ENCODE peak calls at places on chromosomes 11 and 22, in five cellular contexts. One of them, this sample, is unnamed.

GRCh38 chr22:32080904-32081303 is 37.8 kb downstream of the SLC5A1 start:
- DNase-seq in colonic mucosa: peak
- DNase-seq in substantia nigra: no peak
- DNase-seq in tibial nerve: no peak
- DNase-seq in pancreas: no peak
- DNase-seq in this sample: no peak

GRCh38 chr11:61486779-61487178 is 21.8 kb upstream of the LRRC10B start:
- DNase-seq in substantia nigra: no peak
- DNase-seq in pancreas: no peak
- DNase-seq in tibial nerve: no peak
- DNase-seq in colonic mucosa: no peak
- DNase-seq in this sample: no peak

GRCh38 chr22:37632174-37633081 is 7.0 kb upstream of the SH3BP1 start:
- DNase-seq in tibial nerve: no peak
- DNase-seq in pancreas: no peak
- DNase-seq in colonic mucosa: no peak
- DNase-seq in substantia nigra: no peak
- DNase-seq in this sample: no peak

GRCh38 chr22:26494506-26494905 is 10.8 kb downstream of the SRRD start:
- DNase-seq in tibial nerve: no peak
- DNase-seq in substantia nigra: no peak
- DNase-seq in colonic mucosa: no peak
- DNase-seq in pancreas: no peak
- DNase-seq in this sample: no peak

GRCh38 chr11:128549256-128549944 is 38.0 kb downstream of the ETS1 start:
- DNase-seq in substantia nigra: no peak
- DNase-seq in pancreas: peak
- DNase-seq in colonic mucosa: no peak
- DNase-seq in tibial nerve: peak
- DNase-seq in this sample: no peak

GRCh38 chr11:19597194-19597593 is 115.4 kb upstream of the NAV2 start:
- DNase-seq in colonic mucosa: no peak
- DNase-seq in substantia nigra: no peak
- DNase-seq in tibial nerve: no peak
- DNase-seq in pancreas: no peak
- DNase-seq in this sample: no peak

GRCh38 chr11:35364101-35364780 is 55.1 kb downstream of the SLC1A2 start:
- DNase-seq in pancreas: peak
- DNase-seq in tibial nerve: peak
- DNase-seq in colonic mucosa: peak
- DNase-seq in substantia nigra: peak
- DNase-seq in this sample: no peak

GRCh38 chr11:108854366-108854765 is 189.5 kb downstream of the DDX10 start:
- DNase-seq in substantia nigra: no peak
- DNase-seq in colonic mucosa: no peak
- DNase-seq in tibial nerve: no peak
- DNase-seq in pancreas: no peak
- DNase-seq in this sample: no peak

GRCh38 chr22:29306175-29306829 is at the start of gene GAS2L1:
- DNase-seq in colonic mucosa: peak
- DNase-seq in substantia nigra: peak
- DNase-seq in tibial nerve: peak
- DNase-seq in pancreas: peak
- DNase-seq in this sample: peak

GRCh38 chr11:59158206-59159068 is 13.5 kb upstream of the DTX4 start:
- DNase-seq in pancreas: no peak
- DNase-seq in tibial nerve: peak
- DNase-seq in substantia nigra: no peak
- DNase-seq in colonic mucosa: peak
- DNase-seq in this sample: peak

GRCh38 chr22:44046485-44047141 is 22.5 kb downstream of the PARVB start:
- DNase-seq in colonic mucosa: no peak
- DNase-seq in pancreas: no peak
- DNase-seq in tibial nerve: no peak
- DNase-seq in substantia nigra: no peak
- DNase-seq in this sample: no peak

GRCh38 chr22:22030493-22031182 is 48.1 kb upstream of the TOP3B start:
- DNase-seq in pancreas: no peak
- DNase-seq in colonic mucosa: no peak
- DNase-seq in substantia nigra: no peak
- DNase-seq in tibial nerve: peak
- DNase-seq in this sample: no peak

GRCh38 chr11:113529606-113530005 is 54.4 kb upstream of the DRD2 start:
- DNase-seq in tibial nerve: no peak
- DNase-seq in pancreas: no peak
- DNase-seq in substantia nigra: no peak
- DNase-seq in colonic mucosa: no peak
- DNase-seq in this sample: no peak

GRCh38 chr22:39529487-39529851 is 3.1 kb downstream of the RPS19BP1 start:
- DNase-seq in colonic mucosa: peak
- DNase-seq in tibial nerve: no peak
- DNase-seq in substantia nigra: no peak
- DNase-seq in pancreas: no peak
- DNase-seq in this sample: no peak

GRCh38 chr11:18650859-18651557 is 16.9 kb upstream of the SPTY2D1 start:
- DNase-seq in tibial nerve: peak
- DNase-seq in pancreas: peak
- DNase-seq in substantia nigra: no peak
- DNase-seq in colonic mucosa: peak
- DNase-seq in this sample: peak

GRCh38 chr22:45450931-45451651 is 37.6 kb downstream of the RIBC2 start:
- DNase-seq in substantia nigra: no peak
- DNase-seq in pancreas: no peak
- DNase-seq in colonic mucosa: no peak
- DNase-seq in tibial nerve: peak
- DNase-seq in this sample: no peak

GRCh38 chr22:40418366-40419201 is 48.2 kb downstream of the SGSM3 start:
- DNase-seq in tibial nerve: no peak
- DNase-seq in pancreas: no peak
- DNase-seq in colonic mucosa: no peak
- DNase-seq in substantia nigra: peak
- DNase-seq in this sample: peak

GRCh38 chr22:25493794-25494193 is 70.7 kb upstream of the GRK3 start:
- DNase-seq in tibial nerve: no peak
- DNase-seq in pancreas: no peak
- DNase-seq in substantia nigra: no peak
- DNase-seq in colonic mucosa: no peak
- DNase-seq in this sample: no peak

GRCh38 chr11:74147199-74147929 is 23.4 kb downstream of the C2CD3 start:
- DNase-seq in substantia nigra: no peak
- DNase-seq in tibial nerve: no peak
- DNase-seq in pancreas: no peak
- DNase-seq in colonic mucosa: no peak
- DNase-seq in this sample: no peak

GRCh38 chr11:130979386-130979972 is 63.2 kb upstream of the SNX19 start:
- DNase-seq in colonic mucosa: no peak
- DNase-seq in pancreas: no peak
- DNase-seq in tibial nerve: no peak
- DNase-seq in substantia nigra: no peak
- DNase-seq in this sample: no peak

GRCh38 chr22:28947125-28947524 is 63.8 kb downstream of the ZNRF3 start:
- DNase-seq in pancreas: no peak
- DNase-seq in colonic mucosa: no peak
- DNase-seq in substantia nigra: no peak
- DNase-seq in tibial nerve: no peak
- DNase-seq in this sample: no peak

GRCh38 chr11:86787651-86788050 is 12.7 kb upstream of the PRSS23 start:
- DNase-seq in tibial nerve: no peak
- DNase-seq in colonic mucosa: no peak
- DNase-seq in substantia nigra: no peak
- DNase-seq in pancreas: no peak
- DNase-seq in this sample: no peak

GRCh38 chr11:115453158-115453557 is 51.1 kb downstream of the CADM1 start:
- DNase-seq in substantia nigra: no peak
- DNase-seq in pancreas: no peak
- DNase-seq in colonic mucosa: no peak
- DNase-seq in tibial nerve: no peak
- DNase-seq in this sample: no peak

GRCh38 chr22:29524440-29525191 is 28.9 kb downstream of the THOC5 start:
- DNase-seq in tibial nerve: no peak
- DNase-seq in colonic mucosa: peak
- DNase-seq in pancreas: no peak
- DNase-seq in substantia nigra: no peak
- DNase-seq in this sample: peak

GRCh38 chr11:20963596-20963995 is 294.2 kb downstream of the NELL1 start:
- DNase-seq in pancreas: no peak
- DNase-seq in substantia nigra: no peak
- DNase-seq in colonic mucosa: no peak
- DNase-seq in tibial nerve: no peak
- DNase-seq in this sample: no peak

GRCh38 chr11:105357764-105358163 is 218.2 kb upstream of the CARD18 start:
- DNase-seq in substantia nigra: no peak
- DNase-seq in colonic mucosa: no peak
- DNase-seq in pancreas: no peak
- DNase-seq in tibial nerve: no peak
- DNase-seq in this sample: no peak

GRCh38 chr22:41021655-41022454 is 70.5 kb upstream of the EP300 start:
- DNase-seq in tibial nerve: peak
- DNase-seq in colonic mucosa: peak
- DNase-seq in substantia nigra: no peak
- DNase-seq in pancreas: peak
- DNase-seq in this sample: peak

GRCh38 chr22:45905326-45905923 is 71.5 kb downstream of the WNT7B start:
- DNase-seq in pancreas: no peak
- DNase-seq in colonic mucosa: no peak
- DNase-seq in substantia nigra: no peak
- DNase-seq in tibial nerve: no peak
- DNase-seq in this sample: no peak

GRCh38 chr11:14861680-14862079 is 30.4 kb downstream of the CYP2R1 start:
- DNase-seq in tibial nerve: no peak
- DNase-seq in pancreas: no peak
- DNase-seq in substantia nigra: no peak
- DNase-seq in colonic mucosa: peak
- DNase-seq in this sample: no peak

GRCh38 chr22:20111045-20111688 is 4.7 kb upstream of the RANBP1 start:
- DNase-seq in pancreas: no peak
- DNase-seq in substantia nigra: no peak
- DNase-seq in tibial nerve: no peak
- DNase-seq in colonic mucosa: no peak
- DNase-seq in this sample: peak
- H3K27ac ChIP-seq in pancreas: no peak
- H3K27ac ChIP-seq in substantia nigra: no peak
- H3K27ac ChIP-seq in tibial nerve: no peak
- H3K27ac ChIP-seq in colonic mucosa: no peak
- H3K27ac ChIP-seq in this sample: no peak

DNA sequence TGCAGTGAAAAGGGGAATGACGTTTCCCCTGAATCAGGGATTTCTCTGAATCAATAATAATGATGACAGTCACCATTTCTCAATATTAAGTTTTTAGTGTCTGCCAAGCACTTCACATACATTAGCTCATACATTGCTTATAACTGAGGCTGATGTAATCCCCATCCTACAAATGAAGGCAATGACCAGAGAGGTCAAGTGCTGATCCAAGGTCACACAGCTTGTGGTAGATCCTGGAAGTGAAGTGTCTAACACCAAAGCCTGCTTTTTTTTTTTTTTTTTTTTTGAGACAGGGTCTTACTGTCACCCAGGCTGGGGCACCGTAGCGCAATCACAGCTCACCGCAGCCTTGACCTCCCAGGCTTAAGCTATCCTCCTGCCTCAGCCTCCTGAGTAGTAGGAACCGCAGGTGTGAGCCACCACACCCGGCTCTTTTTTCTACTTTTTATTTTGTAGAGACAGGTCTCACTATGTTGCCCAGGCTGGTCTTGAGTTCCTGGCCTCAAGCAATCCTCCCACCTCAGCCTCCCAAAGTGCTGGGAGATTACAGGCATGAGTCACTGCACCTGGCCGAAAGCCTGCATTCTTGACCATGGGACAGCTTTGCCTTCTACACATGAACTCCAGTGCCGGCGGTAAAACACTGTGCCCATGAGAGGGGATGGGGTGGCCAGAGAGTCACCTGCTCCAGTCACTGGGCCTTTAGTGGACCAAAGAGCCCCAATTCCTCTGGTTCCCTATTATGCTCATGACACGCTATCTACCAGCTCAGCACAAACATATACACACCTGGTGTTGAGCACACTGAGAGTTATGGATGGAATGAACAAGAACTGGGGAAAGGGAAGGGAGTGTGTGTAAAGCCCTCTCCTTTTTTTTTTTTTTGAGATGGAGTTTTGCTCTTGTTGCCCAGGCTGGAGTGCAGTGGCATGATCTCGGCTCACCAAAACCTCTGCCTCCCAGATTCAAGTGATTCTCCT is 17.4 kb downstream of the ARHGAP1 start:
- DNase-seq in tibial nerve: no peak
- DNase-seq in substantia nigra: no peak
- DNase-seq in pancreas: no peak
- DNase-seq in colonic mucosa: no peak
- DNase-seq in this sample: no peak
- H3K27ac ChIP-seq in tibial nerve: peak
- H3K27ac ChIP-seq in substantia nigra: peak
- H3K27ac ChIP-seq in pancreas: no peak
- H3K27ac ChIP-seq in colonic mucosa: no peak
- H3K27ac ChIP-seq in this sample: no peak

DNA sequence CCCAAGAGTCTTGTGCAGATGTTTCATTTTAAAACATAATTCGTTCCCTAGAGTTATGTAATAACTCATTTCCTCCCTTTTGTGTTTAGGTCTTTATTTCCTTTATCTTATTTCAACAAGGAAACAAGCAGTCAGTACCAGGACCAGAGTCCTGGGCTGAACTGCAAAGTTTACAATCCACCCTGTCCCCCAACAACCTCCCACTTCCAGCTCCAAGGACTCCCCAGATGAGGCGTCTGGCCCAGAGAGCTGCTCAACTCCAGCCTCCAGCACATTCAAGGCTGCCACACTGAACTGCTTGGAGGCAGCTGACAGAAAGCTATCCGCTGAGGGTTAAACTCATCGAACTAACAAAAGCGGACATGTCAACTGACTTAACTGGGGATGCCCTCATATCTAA is 4.5 kb downstream of the POLDIP3 start:
- DNase-seq in substantia nigra: no peak
- DNase-seq in colonic mucosa: no peak
- DNase-seq in pancreas: no peak
- DNase-seq in tibial nerve: no peak
- DNase-seq in this sample: no peak
- H3K27ac ChIP-seq in substantia nigra: peak
- H3K27ac ChIP-seq in colonic mucosa: peak
- H3K27ac ChIP-seq in pancreas: no peak
- H3K27ac ChIP-seq in tibial nerve: peak
- H3K27ac ChIP-seq in this sample: no peak

DNA sequence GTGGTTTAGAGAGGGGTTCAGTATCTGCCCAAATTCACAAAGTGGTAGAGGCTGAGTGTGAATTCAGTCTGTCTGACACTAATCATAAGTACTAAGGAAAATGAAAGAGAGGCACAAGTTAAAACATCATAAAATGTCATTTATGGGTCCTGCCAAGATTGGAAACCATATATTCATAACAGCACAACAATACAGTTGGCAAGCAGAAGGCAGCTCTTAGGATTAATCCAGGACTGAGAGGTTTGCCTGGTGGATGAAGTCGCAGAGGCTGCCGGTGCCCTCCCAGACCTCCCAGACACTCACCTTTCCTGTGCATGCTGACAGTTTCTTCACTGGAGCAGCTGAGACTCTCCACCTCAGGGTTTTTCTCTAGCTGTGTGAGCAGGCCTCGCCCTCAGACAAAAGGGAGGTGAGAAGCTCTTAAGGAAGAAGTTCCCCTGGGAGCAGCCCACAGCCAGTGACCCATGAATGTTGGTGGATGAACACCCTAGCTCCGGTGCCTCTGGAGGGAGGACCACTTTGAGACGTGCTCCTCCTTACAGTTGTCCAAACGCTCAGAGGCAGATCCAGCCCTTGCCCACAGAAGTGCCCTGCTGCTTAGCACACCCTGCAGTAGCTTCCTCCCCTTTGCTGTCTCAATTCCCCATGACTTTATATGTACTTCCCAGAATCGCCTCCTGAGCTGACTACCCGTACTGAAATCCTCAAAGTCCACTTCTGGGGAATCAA is 43.7 kb downstream of the MAML2 start:
- DNase-seq in tibial nerve: no peak
- DNase-seq in substantia nigra: no peak
- DNase-seq in pancreas: no peak
- DNase-seq in colonic mucosa: peak
- DNase-seq in this sample: no peak
- H3K27ac ChIP-seq in tibial nerve: peak
- H3K27ac ChIP-seq in substantia nigra: no peak
- H3K27ac ChIP-seq in pancreas: no peak
- H3K27ac ChIP-seq in colonic mucosa: peak
- H3K27ac ChIP-seq in this sample: no peak

This sample was measured in CD8-positive, alpha-beta memory T cell.